ENCODE peak calls at places on chromosomes 2 and 18, in six cellular contexts. One of them, this sample, is unnamed.

GRCh38 chr18:3874593-3874992 is 424.6 kb downstream of the TGIF1 start:
- DNase-seq in right cardiac atrium: no peak
- DNase-seq in uterus: no peak
- DNase-seq in NCI-H1694 treated with DMSO at 0.1 percent for 48 hours: no peak
- DNase-seq in hepatocyte: no peak
- DNase-seq in skeletal muscle cell: no peak
- DNase-seq in this sample: no peak

GRCh38 chr2:18976112-18976961 is 382.1 kb downstream of the OSR1 start:
- DNase-seq in right cardiac atrium: no peak
- DNase-seq in uterus: peak; percentile 68
- DNase-seq in NCI-H1694 treated with DMSO at 0.1 percent for 48 hours: no peak
- DNase-seq in hepatocyte: peak; percentile 41
- DNase-seq in skeletal muscle cell: peak; percentile 93
- DNase-seq in this sample: peak; percentile 69

GRCh38 chr2:239184968-239185903 is 215.6 kb downstream of the HDAC4 start:
- DNase-seq in right cardiac atrium: no peak
- DNase-seq in uterus: peak; percentile 8
- DNase-seq in NCI-H1694 treated with DMSO at 0.1 percent for 48 hours: no peak
- DNase-seq in hepatocyte: no peak
- DNase-seq in skeletal muscle cell: no peak
- DNase-seq in this sample: no peak

GRCh38 chr2:231162036-231162345 is 36.4 kb upstream of the ARMC9 start:
- DNase-seq in right cardiac atrium: no peak
- DNase-seq in uterus: no peak
- DNase-seq in NCI-H1694 treated with DMSO at 0.1 percent for 48 hours: no peak
- DNase-seq in hepatocyte: peak; percentile 13
- DNase-seq in skeletal muscle cell: peak; percentile 98
- DNase-seq in this sample: peak; percentile 74

GRCh38 chr2:20675701-20676352 is 8.9 kb downstream of the GDF7 start:
- DNase-seq in right cardiac atrium: no peak
- DNase-seq in uterus: no peak
- DNase-seq in NCI-H1694 treated with DMSO at 0.1 percent for 48 hours: no peak
- DNase-seq in hepatocyte: peak; percentile 80
- DNase-seq in skeletal muscle cell: no peak
- DNase-seq in this sample: peak; percentile 62

GRCh38 chr18:49678440-49678839 is 116.6 kb downstream of the LIPG start:
- DNase-seq in right cardiac atrium: no peak
- DNase-seq in uterus: no peak
- DNase-seq in NCI-H1694 treated with DMSO at 0.1 percent for 48 hours: no peak
- DNase-seq in hepatocyte: no peak
- DNase-seq in skeletal muscle cell: no peak
- DNase-seq in this sample: no peak

GRCh38 chr2:29254-29653 is 17.1 kb downstream of the FAM110C start:
- DNase-seq in right cardiac atrium: no peak
- DNase-seq in uterus: no peak
- DNase-seq in NCI-H1694 treated with DMSO at 0.1 percent for 48 hours: no peak
- DNase-seq in hepatocyte: no peak
- DNase-seq in skeletal muscle cell: no peak
- DNase-seq in this sample: no peak

GRCh38 chr2:47460766-47461165 is 57.8 kb downstream of the MSH2 start:
- DNase-seq in right cardiac atrium: no peak
- DNase-seq in uterus: no peak
- DNase-seq in NCI-H1694 treated with DMSO at 0.1 percent for 48 hours: no peak
- DNase-seq in hepatocyte: no peak
- DNase-seq in skeletal muscle cell: no peak
- DNase-seq in this sample: no peak

GRCh38 chr2:71888741-71889445 is 258.8 kb downstream of the CYP26B1 start:
- DNase-seq in right cardiac atrium: no peak
- DNase-seq in uterus: no peak
- DNase-seq in NCI-H1694 treated with DMSO at 0.1 percent for 48 hours: no peak
- DNase-seq in hepatocyte: no peak
- DNase-seq in skeletal muscle cell: peak; percentile 11
- DNase-seq in this sample: no peak

GRCh38 chr2:8575011-8575750 is 106.7 kb upstream of the ID2 start:
- DNase-seq in right cardiac atrium: peak; percentile 78
- DNase-seq in uterus: peak; percentile 14
- DNase-seq in NCI-H1694 treated with DMSO at 0.1 percent for 48 hours: no peak
- DNase-seq in hepatocyte: no peak
- DNase-seq in skeletal muscle cell: no peak
- DNase-seq in this sample: peak; percentile 61

GRCh38 chr2:14137643-14138042 is 494.9 kb upstream of the LRATD1 start:
- DNase-seq in right cardiac atrium: no peak
- DNase-seq in uterus: no peak
- DNase-seq in NCI-H1694 treated with DMSO at 0.1 percent for 48 hours: peak; percentile 8
- DNase-seq in hepatocyte: peak; percentile 11
- DNase-seq in skeletal muscle cell: no peak
- DNase-seq in this sample: peak; percentile 35

GRCh38 chr2:199144036-199144435 is 313.7 kb downstream of the SATB2 start:
- DNase-seq in right cardiac atrium: no peak
- DNase-seq in uterus: no peak
- DNase-seq in NCI-H1694 treated with DMSO at 0.1 percent for 48 hours: no peak
- DNase-seq in hepatocyte: no peak
- DNase-seq in skeletal muscle cell: no peak
- DNase-seq in this sample: no peak

GRCh38 chr18:57784034-57784815 is 18.9 kb downstream of the ATP8B1 start:
- DNase-seq in right cardiac atrium: no peak
- DNase-seq in uterus: peak; percentile 57
- DNase-seq in NCI-H1694 treated with DMSO at 0.1 percent for 48 hours: no peak
- DNase-seq in hepatocyte: no peak
- DNase-seq in skeletal muscle cell: peak; percentile 66
- DNase-seq in this sample: peak; percentile 88

GRCh38 chr2:20425371-20425881 is 21.4 kb upstream of the RHOB start:
- DNase-seq in right cardiac atrium: no peak
- DNase-seq in uterus: peak; percentile 19
- DNase-seq in NCI-H1694 treated with DMSO at 0.1 percent for 48 hours: no peak
- DNase-seq in hepatocyte: no peak
- DNase-seq in skeletal muscle cell: no peak
- DNase-seq in this sample: peak; percentile 11

GRCh38 chr18:6781179-6781714 is 51.7 kb downstream of the ARHGAP28 start:
- DNase-seq in right cardiac atrium: peak; percentile 48
- DNase-seq in uterus: no peak
- DNase-seq in NCI-H1694 treated with DMSO at 0.1 percent for 48 hours: no peak
- DNase-seq in hepatocyte: peak; percentile 50
- DNase-seq in skeletal muscle cell: no peak
- DNase-seq in this sample: peak; percentile 57

GRCh38 chr2:3659447-3660432 is 1.7 kb downstream of the ALLC start:
- DNase-seq in right cardiac atrium: peak; percentile 87
- DNase-seq in uterus: no peak
- DNase-seq in NCI-H1694 treated with DMSO at 0.1 percent for 48 hours: no peak
- DNase-seq in hepatocyte: no peak
- DNase-seq in skeletal muscle cell: peak; percentile 8
- DNase-seq in this sample: peak; percentile 68